ENCODE peak calls at places on chromosomes 7 and 10, in six cellular contexts. H is GM12878, X is HepG2, M is HL-60, J is K562, D is H1. R is an unnamed sample.

GRCh38 chr7:134866581-134866980 is 87.1 kb downstream of the CALD1 start:
- DNase-seq in H (no peak), X (no peak), M (no peak), J (no peak), D (no peak), R (no peak)

GRCh38 chr7:70733115-70733514 is 398.8 kb upstream of the GALNT17 start:
- DNase-seq in H (no peak), X (no peak), M (no peak), J (no peak), D (no peak), R (no peak)

GRCh38 chr7:118281196-118281595 is 56.7 kb downstream of the ANKRD7 start:
- DNase-seq in H (no peak), X (no peak), M (no peak), J (no peak), D (no peak), R (no peak)

GRCh38 chr10:80462986-80463741 is 9.1 kb downstream of the TSPAN14 start:
- DNase-seq in H (no peak), X (no peak), M (no peak), J (no peak), D (no peak), R (peak)

GRCh38 chr10:113927440-113927839 is 73.0 kb downstream of the NHLRC2 start:
- DNase-seq in H (no peak), X (no peak), M (no peak), J (no peak), D (no peak), R (no peak)

GRCh38 chr7:115128163-115128562 is 206.3 kb downstream of the MDFIC start:
- DNase-seq in H (no peak), X (no peak), M (no peak), J (no peak), D (no peak), R (no peak)

GRCh38 chr7:83796760-83797159 is 147.8 kb upstream of the SEMA3E start:
- DNase-seq in H (peak), X (no peak), M (no peak), J (no peak), D (no peak), R (no peak)

GRCh38 chr10:70672165-70672992 is at the start of gene ADAMTS14:
- DNase-seq in H (no peak), X (no peak), M (peak), J (peak), D (peak), R (peak)

GRCh38 chr10:59587083-59587755 is 122.4 kb downstream of the SLC16A9 start:
- DNase-seq in H (no peak), X (no peak), M (no peak), J (no peak), D (no peak), R (no peak)

GRCh38 chr10:93075369-93076221 is 1.9 kb downstream of the CYP26A1 start:
- DNase-seq in H (no peak), X (no peak), M (no peak), J (no peak), D (no peak), R (no peak)
- TF ChIP-seq GABPA in H (no peak), X (no peak), M (no peak), J (no peak), D (no peak), R (no peak)

DNA sequence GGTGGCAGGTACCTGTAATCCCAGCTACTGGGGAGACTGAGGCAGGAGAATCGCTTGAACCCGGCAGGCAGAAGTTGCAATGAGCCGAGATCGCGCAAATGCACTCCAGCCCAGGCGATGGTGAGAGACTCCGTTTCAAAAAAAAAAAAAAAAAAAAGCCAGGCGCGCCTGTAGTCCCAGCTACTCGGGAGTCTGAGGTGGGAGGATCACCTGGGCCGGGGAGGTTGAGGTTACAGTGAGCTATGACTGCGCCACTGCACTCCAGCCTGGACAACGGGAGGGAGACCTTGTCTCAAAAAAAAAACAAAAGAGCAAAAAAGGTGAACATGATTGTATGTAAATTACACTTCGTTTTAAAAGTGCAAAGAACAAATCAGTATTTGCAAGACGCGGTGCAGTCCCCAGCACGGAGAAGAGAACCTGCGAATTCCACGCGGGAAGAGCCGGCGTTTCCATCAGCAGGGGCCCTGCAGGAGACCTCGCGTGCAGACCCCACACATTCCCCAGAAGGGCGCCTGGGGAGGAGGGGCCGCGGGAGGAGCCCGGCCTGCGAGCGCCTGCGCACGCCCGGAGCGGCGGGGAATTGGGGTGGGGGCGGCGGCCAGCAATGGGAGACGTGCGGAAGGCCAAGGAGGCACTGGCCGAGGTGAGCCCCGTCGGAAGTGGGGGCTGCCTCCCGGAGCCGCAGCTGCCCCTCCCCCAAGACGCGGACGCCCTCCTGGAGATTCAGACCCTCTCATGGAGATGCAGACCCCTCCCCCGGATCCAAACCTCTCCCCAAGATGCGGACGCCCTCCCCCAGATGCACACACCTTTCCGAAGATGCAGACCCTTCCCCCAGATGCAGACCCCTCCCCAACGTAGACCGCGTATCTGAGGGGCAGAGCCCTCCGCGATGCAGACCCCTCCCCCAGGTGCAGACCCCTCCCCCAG is 16.7 kb upstream of the SUN1 start:
- DNase-seq in H (no peak), X (no peak), M (no peak), J (peak), D (peak), R (peak)
- TF ChIP-seq GABPA in H (no peak), X (no peak), M (no peak), J (no peak), D (no peak), R (no peak)

GRCh38 chr7:28041508-28042314 is 138.9 kb downstream of the JAZF1 start:
- DNase-seq in H (no peak), X (no peak), M (no peak), J (no peak), D (no peak), R (no peak)
- TF ChIP-seq GABPA in H (no peak), X (no peak), M (no peak), J (no peak), D (no peak), R (no peak)

DNA sequence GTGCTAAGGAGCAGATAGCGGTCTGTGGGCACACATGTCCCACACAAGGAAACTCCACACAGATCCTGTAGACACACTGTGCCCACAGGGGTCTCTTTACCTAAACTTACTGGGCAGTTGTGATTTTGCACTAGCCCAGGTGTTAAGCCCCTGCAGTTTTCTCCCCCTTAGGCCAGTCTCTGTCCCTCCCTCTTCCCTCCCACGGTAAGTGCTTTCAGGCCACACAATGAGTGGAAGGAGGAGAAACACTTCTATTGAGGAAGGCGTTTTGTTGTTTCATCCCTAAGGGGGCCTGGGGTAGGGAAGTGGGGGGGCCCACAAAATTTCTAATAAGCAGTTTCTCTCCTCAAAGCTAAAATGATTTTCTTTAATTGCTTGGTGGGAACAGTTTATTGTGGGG is 51.4 kb downstream of the FBXW4 start:
- DNase-seq in H (no peak), X (no peak), M (no peak), J (no peak), D (no peak), R (no peak)
- TF ChIP-seq GABPA in H (no peak), X (no peak), M (no peak), J (no peak), D (no peak), R (no peak)

GRCh38 chr10:29830526-29831512 is 196.0 kb upstream of the SVIL start:
- DNase-seq in H (no peak), X (peak), M (no peak), J (no peak), D (no peak), R (no peak)

GRCh38 chr10:29827512-29827911 is 192.7 kb upstream of the SVIL start:
- DNase-seq in H (no peak), X (no peak), M (no peak), J (no peak), D (no peak), R (no peak)

GRCh38 chr10:29826801-29827200 is 192.0 kb upstream of the SVIL start:
- DNase-seq in H (no peak), X (no peak), M (no peak), J (no peak), D (no peak), R (no peak)

GRCh38 chr10:29828440-29828894 is 193.7 kb upstream of the SVIL start:
- DNase-seq in H (no peak), X (no peak), M (no peak), J (no peak), D (no peak), R (peak)

GRCh38 chr10:29828978-29829377 is 194.2 kb upstream of the SVIL start:
- DNase-seq in H (no peak), X (no peak), M (no peak), J (no peak), D (no peak), R (no peak)
- TF ChIP-seq GABPA in H (no peak), X (no peak), M (no peak), J (no peak), D (no peak), R (no peak)

GRCh38 chr7:14687241-14687640 is 215.3 kb downstream of the DGKB start:
- DNase-seq in H (no peak), X (no peak), M (no peak), J (no peak), D (no peak), R (no peak)
- TF ChIP-seq GABPA in H (no peak), X (no peak), M (no peak), J (no peak), D (no peak), R (no peak)

DNA sequence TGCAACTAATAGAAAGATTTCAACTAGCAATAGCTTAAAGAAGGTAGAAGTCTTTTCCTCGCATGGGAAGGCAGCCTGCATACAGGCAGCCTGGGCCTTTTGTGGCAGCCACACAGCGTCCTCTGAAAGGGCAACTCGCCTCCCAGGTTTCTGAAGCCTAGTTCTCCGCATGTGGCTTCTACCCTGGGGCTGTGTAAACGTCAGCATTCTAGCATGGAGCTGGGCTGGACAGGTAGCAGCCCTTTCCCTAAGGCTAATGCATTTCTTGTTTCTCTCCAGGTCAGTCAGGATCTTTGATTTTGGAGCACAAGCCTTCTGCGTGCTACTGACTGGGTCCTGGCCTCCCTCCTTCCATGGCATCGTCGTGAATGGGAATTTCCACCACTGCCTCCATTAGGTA is 23.8 kb upstream of the SEC61G start:
- DNase-seq in H (no peak), X (no peak), M (no peak), J (no peak), D (no peak), R (no peak)
- TF ChIP-seq GABPA in H (no peak), X (no peak), M (no peak), J (no peak), D (no peak), R (no peak)

GRCh38 chr7:44257618-44258422 is 57.0 kb downstream of the YKT6 start:
- DNase-seq in H (peak), X (peak), M (peak), J (peak), D (no peak), R (peak)
- TF ChIP-seq GABPA in H (no peak), X (peak), M (no peak), J (peak), D (no peak), R (no peak)

GRCh38 chr10:15587271-15587670 is 132.5 kb downstream of the ITGA8 start:
- DNase-seq in H (no peak), X (no peak), M (no peak), J (no peak), D (no peak), R (no peak)

GRCh38 chr10:15588635-15589081 is 131.1 kb downstream of the ITGA8 start:
- DNase-seq in H (no peak), X (no peak), M (no peak), J (no peak), D (no peak), R (no peak)

GRCh38 chr10:15579605-15580004 is 140.1 kb downstream of the ITGA8 start:
- DNase-seq in H (no peak), X (no peak), M (no peak), J (no peak), D (no peak), R (no peak)

GRCh38 chr10:15589109-15589508 is 130.6 kb downstream of the ITGA8 start:
- DNase-seq in H (no peak), X (no peak), M (no peak), J (no peak), D (no peak), R (no peak)

DNA sequence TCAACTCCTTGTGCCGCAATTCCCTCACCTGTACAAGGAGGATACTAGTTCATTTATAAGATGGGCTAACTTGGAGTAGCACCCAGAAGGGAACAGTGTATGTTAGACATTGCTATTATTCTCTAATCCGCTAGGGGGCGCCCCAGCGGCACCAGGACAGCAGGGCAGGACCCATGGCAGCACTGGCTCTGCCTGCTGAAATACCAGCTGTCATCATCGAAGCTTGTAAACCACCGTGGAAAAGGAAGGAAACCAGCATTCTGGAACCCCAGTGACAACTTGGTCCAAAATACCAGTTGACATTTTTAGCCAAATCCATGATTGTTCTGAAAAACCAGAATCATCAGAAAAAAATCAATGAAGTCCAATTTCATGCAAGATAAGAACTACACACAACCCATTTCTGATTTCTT is 134.4 kb downstream of the ITGA8 start:
- DNase-seq in H (no peak), X (peak), M (peak), J (peak), D (peak), R (peak)
- TF ChIP-seq GABPA in H (no peak), X (no peak), M (no peak), J (no peak), D (no peak), R (no peak)

GRCh38 chr7:145152589-145152988 is 316.7 kb upstream of the TPK1 start:
- DNase-seq in H (no peak), X (no peak), M (no peak), J (no peak), D (no peak), R (no peak)
- TF ChIP-seq GABPA in H (no peak), X (no peak), M (no peak), J (no peak), D (no peak), R (no peak)

R was measured in SK-N-SH.